ENCODE peak calls at places on chromosomes 6 and 20, in six cellular contexts. J is brain microvascular endothelial cell, P is left ventricle myocardium inferior, K is H1, U is lower lobe of right lung, Q is dorsolateral prefrontal cortex. M is an unnamed sample.

GRCh38 chr6:137697267-137697938 is 169.7 kb upstream of the TNFAIP3 start:
- DNase-seq in U (no peak), Q (no peak), J (peak), K (no peak), P (no peak), M (no peak)

GRCh38 chr6:30787954-30788353 is 43.6 kb upstream of the IER3 start:
- DNase-seq in Q (no peak), K (no peak), U (no peak), P (no peak), J (no peak), M (no peak)

GRCh38 chr6:158706369-158706982 is 56.6 kb downstream of the SYTL3 start:
- DNase-seq in P (peak), K (no peak), Q (peak), U (peak), J (peak), M (no peak)

GRCh38 chr6:145569140-145569539 is 166.2 kb downstream of the EPM2A start:
- DNase-seq in P (no peak), Q (no peak), U (no peak), K (no peak), J (peak), M (no peak)

GRCh38 chr6:11475019-11475418 is 62.5 kb upstream of the TMEM170B start:
- DNase-seq in Q (no peak), P (no peak), U (no peak), K (no peak), J (no peak), M (no peak)

GRCh38 chr6:155954149-155954548 is 498.5 kb upstream of the NOX3 start:
- DNase-seq in U (no peak), K (no peak), J (no peak), P (no peak), Q (no peak), M (no peak)

GRCh38 chr6:73169633-73170032 is 55.7 kb downstream of the KHDC1L start:
- DNase-seq in U (no peak), K (no peak), P (no peak), J (no peak), Q (no peak), M (no peak)

GRCh38 chr6:22873531-22874136 is 304.3 kb downstream of the HDGFL1 start:
- DNase-seq in Q (no peak), P (no peak), K (no peak), J (no peak), U (no peak), M (no peak)

GRCh38 chr6:152246554-152247337 is 390.4 kb downstream of the SYNE1 start:
- DNase-seq in Q (no peak), K (no peak), U (no peak), J (peak), P (no peak), M (no peak)

GRCh38 chr20:51420111-51420510 is 122.4 kb downstream of the NFATC2 start:
- DNase-seq in Q (no peak), P (no peak), K (no peak), J (peak), U (no peak), M (no peak)

GRCh38 chr6:130202782-130203181 is 20.0 kb downstream of the SAMD3 start:
- DNase-seq in J (no peak), Q (no peak), K (peak), U (no peak), P (no peak), M (no peak)

GRCh38 chr6:24284006-24284405 is 73.9 kb downstream of the DCDC2 start:
- DNase-seq in J (no peak), Q (no peak), P (no peak), U (no peak), K (no peak), M (no peak)

GRCh38 chr6:35148167-35148741 is 7.1 kb upstream of the TCP11 start:
- DNase-seq in U (no peak), P (no peak), J (peak), K (peak), Q (no peak), M (no peak)

GRCh38 chr6:136226674-136227377 is 23.3 kb downstream of the MTFR2 start:
- DNase-seq in P (no peak), K (no peak), Q (no peak), U (no peak), J (no peak), M (no peak)

GRCh38 chr20:17849901-17850673 is 118.5 kb downstream of the SNX5 start:
- DNase-seq in Q (no peak), U (peak), P (peak), K (no peak), J (peak), M (no peak)

GRCh38 chr20:41173791-41174341 is 36.5 kb downstream of the PLCG1 start:
- DNase-seq in P (no peak), Q (no peak), K (no peak), J (no peak), U (no peak), M (peak)

GRCh38 chr6:169536446-169537170 is 165.2 kb downstream of the WDR27 start:
- DNase-seq in U (no peak), P (no peak), K (no peak), Q (no peak), J (peak), M (no peak)

GRCh38 chr20:34871966-34872603 is 571 bp downstream of the GGT7 start:
- DNase-seq in K (no peak), P (no peak), J (no peak), U (no peak), Q (no peak), M (no peak)

GRCh38 chr20:46890682-46891081 is 4.0 kb upstream of the EYA2 start:
- DNase-seq in P (no peak), J (no peak), U (no peak), Q (no peak), K (no peak), M (no peak)

GRCh38 chr6:99364026-99364425 is 14.6 kb upstream of the FAXC start:
- DNase-seq in P (no peak), Q (no peak), U (no peak), J (no peak), K (no peak), M (no peak)

GRCh38 chr6:133362813-133363212 is 121.7 kb downstream of the EYA4 start:
- DNase-seq in U (no peak), Q (no peak), K (no peak), J (no peak), P (no peak), M (no peak)

GRCh38 chr6:149965191-149966020 is 1.7 kb downstream of the ULBP1 start:
- DNase-seq in P (no peak), K (no peak), Q (no peak), U (no peak), J (no peak), M (peak)

GRCh38 chr6:134035823-134036296 is 16.6 kb downstream of the SLC2A12 start:
- DNase-seq in U (no peak), K (no peak), J (peak), P (no peak), Q (peak), M (no peak)

GRCh38 chr6:169863149-169863525 is 111.7 kb downstream of the ERMARD start:
- DNase-seq in U (no peak), P (no peak), Q (no peak), K (no peak), J (no peak), M (peak)

GRCh38 chr6:30411515-30412207 is 66.7 kb downstream of the RPP21 start:
- DNase-seq in U (peak), J (peak), P (peak), K (peak), Q (no peak), M (no peak)

GRCh38 chr6:22249646-22250045 is 47.2 kb downstream of the PRL start:
- DNase-seq in Q (no peak), P (no peak), K (no peak), U (no peak), J (no peak), M (no peak)

GRCh38 chr6:151063339-151063738 is 176.4 kb upstream of the AKAP12 start:
- DNase-seq in U (no peak), J (no peak), Q (no peak), K (no peak), P (no peak), M (no peak)

GRCh38 chr6:98539669-98540207 is 294.6 kb upstream of the POU3F2 start:
- DNase-seq in U (no peak), J (no peak), P (no peak), Q (no peak), K (no peak), M (no peak)

GRCh38 chr20:25003002-25003401 is 10.5 kb upstream of the APMAP start:
- DNase-seq in P (no peak), U (no peak), J (no peak), K (no peak), Q (no peak), M (no peak)

GRCh38 chr6:133467231-133467981 is 226.2 kb downstream of the EYA4 start:
- DNase-seq in J (peak), P (no peak), Q (no peak), U (no peak), K (no peak), M (no peak)

GRCh38 chr6:23735151-23735550 is 390.9 kb upstream of the NRSN1 start:
- DNase-seq in J (no peak), K (no peak), P (no peak), U (no peak), Q (no peak), M (no peak)

GRCh38 chr6:159047896-159048685 is 3.3 kb upstream of the TAGAP start:
- DNase-seq in U (no peak), J (no peak), P (no peak), K (no peak), Q (no peak), M (peak)

GRCh38 chr20:50911716-50912115 is 19.5 kb downstream of the ADNP start:
- DNase-seq in K (no peak), J (no peak), P (no peak), U (no peak), Q (no peak), M (no peak)

DNA sequence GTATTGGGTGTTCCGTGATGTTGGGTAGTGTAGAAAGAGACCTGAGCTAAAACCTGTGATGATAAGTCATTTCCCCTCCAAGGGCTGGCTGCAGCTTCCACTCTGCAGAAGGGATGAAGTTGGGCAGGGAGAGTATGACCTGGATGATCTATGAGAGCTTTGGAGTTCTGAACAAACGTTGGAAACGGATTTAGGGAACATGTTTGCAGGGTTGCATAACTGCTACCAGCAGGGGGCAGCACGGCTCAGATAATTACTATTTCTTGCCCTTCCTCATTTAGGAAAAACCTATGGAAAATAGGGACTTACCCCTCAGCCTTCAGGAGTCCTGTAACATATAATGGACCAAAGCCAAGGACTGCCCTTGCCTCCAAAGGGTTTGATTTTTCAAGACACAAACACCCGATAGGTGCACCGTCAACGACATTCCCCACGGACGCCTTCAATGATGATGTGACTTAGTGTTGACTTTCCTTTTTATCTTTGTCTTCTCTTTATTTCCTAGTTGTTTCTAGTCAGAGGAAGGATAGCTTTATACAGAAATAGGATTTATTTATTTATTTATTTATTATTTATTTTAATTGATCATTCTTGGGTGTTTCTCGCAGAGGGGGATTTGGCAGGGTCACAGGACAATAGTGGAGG is 164.9 kb upstream of the SASH1 start:
- DNase-seq in Q (peak), J (peak), K (peak), U (peak), P (peak), M (no peak)
- TF ChIP-seq CTCF in Q (peak), J (peak), K (peak), U (peak), P (peak), M (peak)

GRCh38 chr20:10910535-10911239 is 236.9 kb upstream of the JAG1 start:
- DNase-seq in U (no peak), Q (no peak), K (no peak), P (peak), J (no peak), M (no peak)
- TF ChIP-seq CTCF in U (no peak), Q (no peak), K (no peak), P (peak), J (peak), M (no peak)

DNA sequence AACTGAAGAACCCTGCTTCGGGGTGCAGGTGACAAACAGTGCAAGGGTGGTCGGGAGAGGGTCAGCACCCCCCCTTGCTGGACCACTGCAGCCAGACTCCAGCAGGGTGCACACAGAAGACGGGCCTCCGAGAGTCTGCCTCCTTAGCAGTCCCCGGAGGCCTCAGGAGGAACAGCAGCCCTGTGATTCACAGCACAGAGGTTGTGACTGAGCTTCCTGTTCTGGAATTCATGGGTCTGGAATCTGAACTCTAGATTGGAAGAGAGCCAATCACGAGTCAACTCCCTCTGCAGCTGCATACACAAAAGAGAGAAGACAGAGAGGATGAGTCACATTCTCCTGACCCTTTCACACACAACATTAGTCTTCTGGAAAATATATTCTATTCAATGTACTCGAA is 249.0 kb upstream of the OPRM1 start:
- DNase-seq in J (peak), P (no peak), Q (no peak), U (no peak), K (no peak), M (no peak)
- TF ChIP-seq CTCF in J (peak), P (no peak), Q (no peak), U (no peak), K (peak), M (no peak)

DNA sequence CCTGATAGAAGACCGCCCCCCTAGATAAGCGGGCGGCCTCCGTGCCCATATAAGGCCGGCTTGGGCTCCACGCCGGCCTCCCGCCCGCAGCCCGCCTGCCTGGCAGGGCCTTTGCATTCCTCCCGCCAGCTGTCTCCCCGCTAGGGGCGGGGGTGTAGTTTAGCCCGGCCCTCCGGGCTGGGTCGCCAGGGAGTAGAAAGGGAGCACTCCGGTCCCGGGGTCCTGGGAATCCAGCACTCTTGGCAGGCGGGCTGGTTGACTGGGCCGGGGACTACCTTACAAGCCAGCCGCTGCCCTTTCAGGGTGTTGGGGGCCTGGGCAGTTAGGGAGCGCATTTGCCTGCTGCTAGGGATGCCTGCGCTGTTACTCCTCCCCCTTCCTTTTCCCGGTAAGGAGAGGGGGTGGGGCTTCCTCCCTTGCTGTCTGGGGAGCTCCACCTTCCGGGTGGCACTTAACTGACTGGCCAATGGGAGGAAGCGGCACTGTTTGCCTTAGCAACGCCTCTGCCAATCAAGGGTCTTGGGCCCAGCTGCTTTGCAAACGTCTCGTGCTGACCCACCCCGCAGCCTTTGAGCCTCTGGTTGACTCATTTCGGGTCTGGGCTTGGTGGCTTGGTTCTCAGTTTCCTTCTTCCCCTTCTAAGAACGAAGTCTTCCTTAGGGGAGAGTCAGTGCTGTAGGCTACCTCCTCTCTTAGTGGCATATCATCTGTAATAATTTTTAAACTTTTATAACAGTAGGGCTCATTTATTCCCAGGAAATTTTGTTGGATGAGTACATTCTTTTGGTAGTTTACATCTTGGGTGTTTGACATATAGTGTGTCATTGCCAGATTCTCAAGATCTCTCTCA is 3.4 kb downstream of the SRF start:
- DNase-seq in U (peak), Q (peak), K (peak), P (peak), J (peak), M (peak)
- TF ChIP-seq CTCF in U (peak), Q (peak), K (no peak), P (peak), J (peak), M (peak)

GRCh38 chr6:105302617-105303128 is 100.2 kb downstream of the PREP start:
- DNase-seq in J (no peak), U (no peak), K (no peak), Q (no peak), P (no peak), M (no peak)
- TF ChIP-seq CTCF in J (no peak), U (no peak), K (peak), Q (no peak), P (no peak), M (no peak)

GRCh38 chr6:45448417-45449389 is 71.0 kb upstream of the SUPT3H start:
- DNase-seq in U (no peak), Q (no peak), P (no peak), J (no peak), K (no peak), M (no peak)

GRCh38 chr6:45445364-45445748 is 67.6 kb upstream of the SUPT3H start:
- DNase-seq in P (no peak), Q (no peak), J (no peak), K (no peak), U (no peak), M (no peak)

GRCh38 chr6:45447721-45448120 is 70.0 kb upstream of the SUPT3H start:
- DNase-seq in Q (no peak), J (no peak), K (no peak), U (no peak), P (no peak), M (no peak)

GRCh38 chr6:45447005-45447404 is 69.3 kb upstream of the SUPT3H start:
- DNase-seq in P (no peak), K (no peak), J (no peak), Q (no peak), U (no peak), M (no peak)

DNA sequence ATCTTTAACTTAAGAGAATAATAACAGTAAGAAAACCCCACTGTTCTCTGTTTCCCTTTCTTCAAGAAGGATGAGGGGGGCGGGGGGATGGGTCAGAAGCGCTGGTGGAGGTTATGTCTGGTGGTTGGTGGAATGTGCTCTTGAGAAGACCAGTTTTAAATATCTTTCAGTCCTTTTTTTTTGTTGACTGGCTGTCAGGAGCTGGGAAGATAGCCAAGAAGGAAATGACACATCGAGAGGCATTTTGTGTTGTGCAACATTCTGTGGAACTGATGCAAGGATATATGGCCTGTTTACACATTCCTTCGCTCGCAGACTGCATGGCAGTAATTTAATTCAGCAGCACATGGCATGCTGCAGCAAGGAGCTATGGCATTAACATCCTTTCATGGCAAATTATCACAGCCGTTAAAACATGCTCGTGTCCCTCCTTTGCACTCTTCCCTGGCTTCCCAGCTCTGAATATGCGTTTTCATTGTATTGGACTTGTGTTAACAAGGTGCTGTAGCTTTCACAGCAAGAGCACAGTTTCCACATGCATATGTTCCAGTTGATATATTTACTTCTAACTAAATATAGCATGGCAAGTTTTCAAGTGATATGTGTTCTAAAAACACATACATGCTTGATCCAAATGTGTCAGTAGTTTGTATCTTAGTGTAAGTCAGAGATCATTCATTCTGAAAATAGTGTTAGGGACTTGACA is 68.2 kb upstream of the SUPT3H start:
- DNase-seq in J (peak), U (peak), P (peak), K (no peak), Q (no peak), M (no peak)
- TF ChIP-seq CTCF in J (no peak), U (no peak), P (no peak), K (no peak), Q (no peak), M (no peak)

M was measured in type B pancreatic cell.